ENCODE peak calls at places on chromosomes 5 and 9, in five cellular contexts. Z, F, P, I and O are unnamed samples.

GRCh38 chr9:138044485-138045383 is 167.2 kb downstream of the CACNA1B start:
- DNase-seq in I (peak), F (peak), P (no peak), Z (no peak), O (peak)

GRCh38 chr5:123176224-123176937 is 87.3 kb downstream of the PRDM6 start:
- DNase-seq in P (peak), F (no peak), I (no peak), Z (no peak), O (no peak)

GRCh38 chr9:77512876-77513275 is 135.2 kb downstream of the GNA14 start:
- DNase-seq in I (no peak), Z (no peak), P (no peak), F (no peak), O (no peak)

GRCh38 chr9:131915181-131915580 is 164.5 kb downstream of the MED27 start:
- DNase-seq in Z (no peak), P (peak), I (no peak), F (no peak), O (no peak)

GRCh38 chr5:163369986-163370385 is 67.4 kb upstream of the CCNG1 start:
- DNase-seq in I (no peak), P (no peak), F (no peak), Z (no peak), O (no peak)

GRCh38 chr5:99771296-99771695 is 763.9 kb upstream of the FAM174A start:
- DNase-seq in I (no peak), F (no peak), P (no peak), Z (no peak), O (no peak)

GRCh38 chr9:137492464-137493162 is 33.5 kb upstream of the NSMF start:
- DNase-seq in P (no peak), F (no peak), Z (no peak), I (no peak), O (no peak)

GRCh38 chr5:149017669-149018068 is 45.2 kb downstream of the SH3TC2 start:
- DNase-seq in I (no peak), F (no peak), Z (no peak), P (no peak), O (no peak)

GRCh38 chr5:173303878-173304590 is 24.2 kb downstream of the STC2 start:
- DNase-seq in Z (no peak), I (no peak), F (no peak), P (peak), O (no peak)

GRCh38 chr9:136725612-136726011 is 13.2 kb downstream of the DIPK1B start:
- DNase-seq in Z (no peak), F (no peak), P (peak), I (no peak), O (no peak)

GRCh38 chr9:94199776-94200175 is 59.3 kb upstream of the ZNF169 start:
- DNase-seq in Z (no peak), I (no peak), P (no peak), F (no peak), O (no peak)

GRCh38 chr5:8333445-8333844 is 464.5 kb downstream of the MTRR start:
- DNase-seq in F (no peak), I (no peak), P (no peak), Z (no peak), O (no peak)

GRCh38 chr9:93950619-93951601 is 4.2 kb downstream of the BARX1 start:
- DNase-seq in P (no peak), Z (no peak), F (no peak), I (peak), O (peak)

GRCh38 chr9:133739408-133740280 is 1.5 kb upstream of the SARDH start:
- DNase-seq in Z (no peak), P (no peak), F (peak), I (no peak), O (peak)

GRCh38 chr5:148956632-148957385 is 106.1 kb downstream of the SH3TC2 start:
- DNase-seq in I (peak), P (peak), F (no peak), Z (no peak), O (no peak)

GRCh38 chr5:68962632-68963484 is 131.0 kb upstream of the SLC30A5 start:
- DNase-seq in P (peak), Z (no peak), I (peak), F (peak), O (peak)

GRCh38 chr5:39423331-39423751 is 1.4 kb downstream of the DAB2 start:
- DNase-seq in F (no peak), I (no peak), Z (no peak), P (no peak), O (peak)

GRCh38 chr5:39426136-39426535 is 1.4 kb upstream of the DAB2 start:
- DNase-seq in P (no peak), I (no peak), Z (no peak), F (no peak), O (no peak)

GRCh38 chr5:39422886-39423285 is 1.9 kb downstream of the DAB2 start:
- DNase-seq in P (no peak), I (no peak), Z (no peak), F (no peak), O (no peak)

GRCh38 chr5:39427225-39427624 is 2.4 kb upstream of the DAB2 start:
- DNase-seq in Z (no peak), I (no peak), P (peak), F (no peak), O (no peak)

GRCh38 chr5:39424751-39425524 is at the start of gene DAB2:
- DNase-seq in F (peak), I (peak), Z (peak), P (peak), O (peak)
- TF ChIP-seq POLR2A in F (peak), I (no peak), Z (no peak), P (peak), O (no peak)

GRCh38 chr9:89310486-89311345 is at the start of gene CKS2:
- DNase-seq in Z (peak), P (peak), F (peak), I (peak), O (peak)
- TF ChIP-seq CTCF in Z (no peak), P (no peak), F (no peak), I (no peak), O (no peak)

GRCh38 chr5:82275267-82275664 is 2.9 kb downstream of the RPS23 start:
- DNase-seq in I (no peak), P (no peak), Z (no peak), F (no peak), O (no peak)
- H3K27ac ChIP-seq in I (no peak), P (no peak), Z (no peak), F (no peak), O (no peak)

DNA sequence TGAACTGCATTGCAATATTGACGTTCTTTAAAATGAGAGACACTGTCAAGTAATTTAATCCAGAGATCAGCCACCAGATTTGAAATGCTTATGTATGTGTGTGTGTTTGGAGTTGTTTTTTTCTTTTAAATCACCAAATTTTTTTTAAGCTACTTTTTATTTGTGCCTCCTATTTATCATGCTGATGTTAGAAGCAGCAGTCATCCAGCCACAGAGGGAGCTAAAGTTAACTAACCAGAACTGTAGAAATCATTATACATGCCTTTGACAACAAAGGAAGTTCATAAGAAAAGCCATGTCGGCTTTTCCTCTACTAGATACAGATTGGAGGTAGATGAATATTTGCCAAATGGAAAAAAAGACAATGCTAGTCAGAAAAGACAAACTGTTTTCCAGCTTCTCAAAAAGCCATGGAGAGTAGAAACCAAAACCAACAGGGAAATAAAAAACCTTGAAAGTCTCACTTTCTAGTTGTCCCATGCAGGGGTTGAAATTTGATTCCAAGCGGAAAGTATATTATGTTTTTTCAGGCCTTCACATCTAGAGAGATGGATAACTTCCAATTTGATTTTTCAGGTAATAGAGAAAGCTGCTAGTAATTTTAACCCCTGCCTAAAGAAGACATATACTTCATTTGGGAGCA is 4.5 kb downstream of the PURA start:
- DNase-seq in P (peak), Z (no peak), F (no peak), I (no peak), O (no peak)
- TF ChIP-seq POLR2A in P (no peak), Z (no peak), F (no peak), I (no peak), O (no peak)

GRCh38 chr9:96073531-96074284 is 198.2 kb downstream of the ERCC6L2 start:
- DNase-seq in F (no peak), P (no peak), Z (no peak), I (peak), O (peak)

GRCh38 chr9:96068511-96068910 is 193.0 kb downstream of the ERCC6L2 start:
- DNase-seq in I (peak), F (no peak), Z (no peak), P (no peak), O (peak)

GRCh38 chr9:96069821-96070220 is 194.3 kb downstream of the ERCC6L2 start:
- DNase-seq in P (no peak), F (no peak), Z (no peak), I (no peak), O (no peak)

GRCh38 chr9:96072930-96073329 is 197.4 kb downstream of the ERCC6L2 start:
- DNase-seq in P (no peak), Z (no peak), F (no peak), I (no peak), O (no peak)

GRCh38 chr9:96071245-96072124 is 196.0 kb downstream of the ERCC6L2 start:
- DNase-seq in Z (no peak), P (peak), F (no peak), I (no peak), O (peak)
- TF ChIP-seq CTCF in Z (peak), P (peak), F (peak), I (peak), O (peak)